ENCODE peak calls at places on chromosomes 13 and 19, in seven cellular contexts. G, P, M, U, Y, T and S are unnamed samples.

GRCh38 chr13:42720116-42720857 is 61.1 kb upstream of the FAM216B start:
- DNase-seq in G (peak), P (peak), M (no peak), U (no peak), Y (peak), T (no peak), S (no peak)

GRCh38 chr19:17522988-17523872 is 11.8 kb downstream of the PGLS start:
- DNase-seq in G (no peak), P (peak), M (no peak), U (peak), Y (no peak), T (no peak), S (no peak)

GRCh38 chr19:21482863-21483276 is 22.5 kb upstream of the ZNF429 start:
- DNase-seq in G (peak), P (peak), M (no peak), U (peak), Y (peak), T (peak), S (no peak)

GRCh38 chr19:15195987-15196682 is 4.7 kb downstream of the NOTCH3 start:
- DNase-seq in G (no peak), P (peak), M (no peak), U (no peak), Y (no peak), T (peak), S (no peak)

GRCh38 chr13:106474906-106475305 is 60.6 kb downstream of the EFNB2 start:
- DNase-seq in G (no peak), P (no peak), M (no peak), U (no peak), Y (no peak), T (no peak), S (no peak)

GRCh38 chr13:112889351-112890290 is 79.4 kb upstream of the MCF2L start:
- DNase-seq in G (no peak), P (no peak), M (no peak), U (peak), Y (no peak), T (no peak), S (no peak)

GRCh38 chr19:48330012-48330681 is 4.8 kb downstream of the EMP3 start:
- DNase-seq in G (no peak), P (peak), M (peak), U (peak), Y (no peak), T (peak), S (peak)

GRCh38 chr19:52600639-52601024 is 30.5 kb downstream of the ZNF701 start:
- DNase-seq in G (no peak), P (peak), M (no peak), U (peak), Y (peak), T (no peak), S (peak)

GRCh38 chr13:34128661-34129060 is 310.7 kb downstream of the RFC3 start:
- DNase-seq in G (no peak), P (no peak), M (no peak), U (no peak), Y (no peak), T (no peak), S (no peak)

GRCh38 chr13:24407844-24408243 is 98.5 kb downstream of the C1QTNF9 start:
- DNase-seq in G (no peak), P (no peak), M (no peak), U (no peak), Y (peak), T (no peak), S (no peak)

GRCh38 chr13:42807866-42808265 is 26.5 kb downstream of the FAM216B start:
- DNase-seq in G (peak), P (no peak), M (no peak), U (no peak), Y (no peak), T (no peak), S (no peak)

GRCh38 chr19:35123573-35123972 is 8.0 kb downstream of the FXYD3 start:
- DNase-seq in G (no peak), P (peak), M (no peak), U (peak), Y (no peak), T (no peak), S (no peak)

GRCh38 chr13:26051231-26052135 is at the start of gene SHISA2:
- DNase-seq in G (peak), P (peak), M (peak), U (peak), Y (peak), T (peak), S (no peak)

GRCh38 chr19:2974342-2974932 is 2.9 kb upstream of the TLE6 start:
- DNase-seq in G (no peak), P (peak), M (no peak), U (peak), Y (peak), T (peak), S (no peak)

GRCh38 chr19:35936738-35937268 is 629 bp downstream of the LRFN3 start:
- DNase-seq in G (no peak), P (no peak), M (no peak), U (no peak), Y (no peak), T (no peak), S (no peak)

GRCh38 chr13:52371736-52372247 is 34.2 kb downstream of the THSD1 start:
- DNase-seq in G (no peak), P (no peak), M (peak), U (no peak), Y (peak), T (peak), S (no peak)

GRCh38 chr19:51644636-51645271 is 1.9 kb downstream of the SIGLEC14 start:
- DNase-seq in G (no peak), P (no peak), M (no peak), U (no peak), Y (no peak), T (no peak), S (no peak)

GRCh38 chr19:54893406-54893805 is 12.5 kb upstream of the NCR1 start:
- DNase-seq in G (no peak), P (no peak), M (no peak), U (no peak), Y (no peak), T (no peak), S (no peak)

GRCh38 chr19:4529924-4530522 is 5.0 kb downstream of the PLIN5 start:
- DNase-seq in G (no peak), P (no peak), M (no peak), U (no peak), Y (no peak), T (no peak), S (no peak)

GRCh38 chr19:49889687-49890348 is 6.9 kb downstream of the IL4I1 start:
- DNase-seq in G (peak), P (peak), M (peak), U (peak), Y (peak), T (peak), S (peak)

GRCh38 chr13:106132216-106132615 is 403.2 kb downstream of the EFNB2 start:
- DNase-seq in G (no peak), P (no peak), M (no peak), U (no peak), Y (no peak), T (no peak), S (no peak)

GRCh38 chr13:32504263-32504662 is 34.3 kb downstream of the N4BP2L2 start:
- DNase-seq in G (no peak), P (no peak), M (no peak), U (no peak), Y (no peak), T (no peak), S (no peak)

GRCh38 chr19:45450042-45450380 is 17.8 kb upstream of the FOSB start:
- DNase-seq in G (no peak), P (peak), M (no peak), U (no peak), Y (no peak), T (no peak), S (no peak)

GRCh38 chr13:73190477-73190876 is 131.7 kb downstream of the KLF5 start:
- DNase-seq in G (no peak), P (no peak), M (no peak), U (no peak), Y (no peak), T (no peak), S (no peak)

GRCh38 chr13:108496364-108497215 is 132.8 kb upstream of the MYO16 start:
- DNase-seq in G (no peak), P (no peak), M (peak), U (no peak), Y (peak), T (peak), S (no peak)

GRCh38 chr19:30862876-30863275 is 486.4 kb downstream of the TSHZ3 start:
- DNase-seq in G (no peak), P (no peak), M (no peak), U (no peak), Y (no peak), T (no peak), S (no peak)

GRCh38 chr19:17618281-17618903 is 62.9 kb downstream of the COLGALT1 start:
- DNase-seq in G (no peak), P (no peak), M (no peak), U (no peak), Y (no peak), T (no peak), S (no peak)

GRCh38 chr13:30898721-30899188 is 7.3 kb upstream of the MEDAG start:
- DNase-seq in G (peak), P (no peak), M (no peak), U (no peak), Y (no peak), T (no peak), S (peak)

GRCh38 chr13:70842062-70842644 is 733.9 kb upstream of the KLHL1 start:
- DNase-seq in G (no peak), P (no peak), M (no peak), U (no peak), Y (no peak), T (no peak), S (no peak)

GRCh38 chr19:42407085-42407815 is 17.2 kb upstream of the CNFN start:
- DNase-seq in G (no peak), P (no peak), M (no peak), U (peak), Y (no peak), T (no peak), S (no peak)

GRCh38 chr13:31011193-31011860 is 78.9 kb downstream of the TEX26 start:
- DNase-seq in G (no peak), P (no peak), M (no peak), U (no peak), Y (peak), T (peak), S (no peak)

GRCh38 chr19:21835810-21836444 is at the start of gene ZNF43:
- DNase-seq in G (peak), P (peak), M (peak), U (peak), Y (peak), T (peak), S (peak)

GRCh38 chr19:17784201-17785008 is 10.5 kb upstream of the B3GNT3 start:
- DNase-seq in G (peak), P (peak), M (peak), U (no peak), Y (peak), T (peak), S (no peak)

GRCh38 chr13:75016225-75016624 is 465.7 kb downstream of the TBC1D4 start:
- DNase-seq in G (peak), P (no peak), M (no peak), U (no peak), Y (no peak), T (no peak), S (no peak)

GRCh38 chr13:44243198-44243852 is 130.3 kb upstream of the SERP2 start:
- DNase-seq in G (peak), P (no peak), M (peak), U (peak), Y (peak), T (peak), S (no peak)

GRCh38 chr19:51200071-51200470 is 24.8 kb upstream of the CD33 start:
- DNase-seq in G (no peak), P (no peak), M (no peak), U (no peak), Y (no peak), T (no peak), S (no peak)

GRCh38 chr19:39677931-39678889 is 22.5 kb downstream of the LGALS16 start:
- DNase-seq in G (peak), P (no peak), M (no peak), U (peak), Y (no peak), T (no peak), S (no peak)

GRCh38 chr19:39679056-39679790 is 23.5 kb downstream of the LGALS16 start:
- DNase-seq in G (no peak), P (no peak), M (no peak), U (peak), Y (no peak), T (no peak), S (no peak)

GRCh38 chr19:39680593-39680992 is 23.7 kb upstream of the LGALS14 start:
- DNase-seq in G (no peak), P (no peak), M (no peak), U (no peak), Y (no peak), T (no peak), S (no peak)

GRCh38 chr19:39681416-39681815 is 22.9 kb upstream of the LGALS14 start:
- DNase-seq in G (no peak), P (no peak), M (no peak), U (no peak), Y (no peak), T (no peak), S (no peak)

GRCh38 chr19:39679791-39680168 is 24.1 kb downstream of the LGALS16 start:
- DNase-seq in G (no peak), P (no peak), M (no peak), U (no peak), Y (no peak), T (no peak), S (no peak)
- H3K27ac ChIP-seq in G (no peak), P (no peak), M (no peak), U (peak), Y (no peak), T (no peak), S (no peak)

GRCh38 chr19:1417145-1417544 is 9.8 kb downstream of the DAZAP1 start:
- DNase-seq in G (no peak), P (no peak), M (no peak), U (peak), Y (no peak), T (no peak), S (no peak)
- H3K27ac ChIP-seq in G (no peak), P (no peak), M (no peak), U (peak), Y (peak), T (no peak), S (peak)

DNA sequence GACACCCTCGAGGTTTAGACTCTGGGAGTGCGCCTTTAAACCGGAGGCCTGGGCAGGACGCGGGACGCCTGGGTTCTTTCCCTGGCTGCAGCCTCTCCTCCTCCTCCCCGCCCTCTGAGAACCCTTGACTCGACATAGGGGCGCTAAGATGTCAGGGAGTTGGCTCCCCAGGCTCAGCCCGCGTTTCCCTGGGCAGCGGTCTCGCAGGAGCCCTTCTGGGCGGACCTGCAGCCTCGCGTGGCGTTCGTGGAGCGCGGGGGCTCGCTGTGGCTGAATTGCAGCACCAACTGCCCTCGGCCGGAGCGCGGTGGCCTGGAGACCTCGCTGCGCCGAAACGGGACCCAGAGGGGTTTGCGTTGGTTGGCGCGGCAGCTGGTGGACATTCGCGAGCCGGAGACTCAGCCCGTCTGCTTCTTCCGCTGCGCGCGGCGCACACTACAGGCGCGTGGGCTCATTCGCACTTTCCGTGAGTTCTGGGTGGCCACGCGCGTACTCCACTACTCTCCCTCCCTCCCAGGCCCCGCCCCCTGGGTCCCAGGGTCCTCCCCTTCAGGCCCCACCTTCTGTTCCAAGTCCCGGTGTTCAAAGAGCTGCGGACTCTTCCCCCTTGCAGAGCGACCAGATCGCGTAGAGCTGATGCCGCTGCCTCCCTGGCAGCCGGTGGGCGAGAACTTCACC is 1.3 kb downstream of the ICAM5 start:
- DNase-seq in G (peak), P (peak), M (no peak), U (peak), Y (peak), T (peak), S (no peak)
- H3K27ac ChIP-seq in G (peak), P (no peak), M (no peak), U (no peak), Y (no peak), T (no peak), S (no peak)

GRCh38 chr19:10113592-10113963 is 2.1 kb downstream of the P2RY11 start:
- DNase-seq in G (no peak), P (no peak), M (no peak), U (peak), Y (no peak), T (no peak), S (no peak)
- H3K27ac ChIP-seq in G (peak), P (no peak), M (no peak), U (no peak), Y (peak), T (no peak), S (no peak)

GRCh38 chr19:32404213-32404938 is 1.2 kb upstream of the DPY19L3 start:
- DNase-seq in G (no peak), P (no peak), M (peak), U (no peak), Y (peak), T (peak), S (no peak)
- H3K27ac ChIP-seq in G (peak), P (peak), M (peak), U (peak), Y (peak), T (peak), S (peak)

GRCh38 chr13:46468570-46468969 is 81.5 kb upstream of the RUBCNL start:
- DNase-seq in G (no peak), P (no peak), M (no peak), U (no peak), Y (no peak), T (no peak), S (no peak)
- H3K27ac ChIP-seq in G (no peak), P (no peak), M (peak), U (no peak), Y (peak), T (no peak), S (no peak)

GRCh38 chr13:36028359-36028758 is 102.8 kb downstream of the DCLK1 start:
- DNase-seq in G (no peak), P (no peak), M (no peak), U (no peak), Y (no peak), T (no peak), S (no peak)

GRCh38 chr13:36031490-36031889 is 99.7 kb downstream of the DCLK1 start:
- DNase-seq in G (no peak), P (no peak), M (no peak), U (no peak), Y (peak), T (no peak), S (no peak)

GRCh38 chr13:36030670-36031331 is 100.4 kb downstream of the DCLK1 start:
- DNase-seq in G (no peak), P (no peak), M (no peak), U (no peak), Y (peak), T (peak), S (no peak)

GRCh38 chr13:36026556-36026955 is 104.6 kb downstream of the DCLK1 start:
- DNase-seq in G (no peak), P (no peak), M (no peak), U (no peak), Y (no peak), T (no peak), S (no peak)

DNA sequence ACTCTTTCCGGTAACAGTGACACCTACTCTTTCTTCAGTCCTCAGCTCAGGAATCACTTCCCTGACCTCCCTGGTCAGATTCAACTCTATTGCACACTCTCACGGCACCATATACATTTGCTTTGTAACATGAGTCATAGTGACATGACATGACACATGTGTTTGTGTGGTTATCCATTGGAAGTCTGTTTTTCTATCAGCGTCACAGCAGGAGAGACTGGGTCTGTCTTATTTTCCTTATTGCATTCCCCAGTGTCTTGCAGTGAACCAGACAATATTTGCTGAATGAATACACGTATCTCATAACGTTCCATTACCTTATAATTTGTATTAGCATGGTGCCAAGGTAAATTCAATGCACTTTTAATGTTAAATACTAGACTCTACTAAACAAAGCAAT is 102.0 kb downstream of the DCLK1 start:
- DNase-seq in G (no peak), P (no peak), M (no peak), U (no peak), Y (no peak), T (no peak), S (no peak)
- H3K27ac ChIP-seq in G (no peak), P (no peak), M (no peak), U (no peak), Y (no peak), T (no peak), S (no peak)

GRCh38 chr19:18794692-18795091 is 3.6 kb upstream of the COMP start:
- DNase-seq in G (no peak), P (no peak), M (no peak), U (no peak), Y (no peak), T (no peak), S (no peak)
- H3K27ac ChIP-seq in G (no peak), P (no peak), M (no peak), U (no peak), Y (no peak), T (no peak), S (no peak)

DNA sequence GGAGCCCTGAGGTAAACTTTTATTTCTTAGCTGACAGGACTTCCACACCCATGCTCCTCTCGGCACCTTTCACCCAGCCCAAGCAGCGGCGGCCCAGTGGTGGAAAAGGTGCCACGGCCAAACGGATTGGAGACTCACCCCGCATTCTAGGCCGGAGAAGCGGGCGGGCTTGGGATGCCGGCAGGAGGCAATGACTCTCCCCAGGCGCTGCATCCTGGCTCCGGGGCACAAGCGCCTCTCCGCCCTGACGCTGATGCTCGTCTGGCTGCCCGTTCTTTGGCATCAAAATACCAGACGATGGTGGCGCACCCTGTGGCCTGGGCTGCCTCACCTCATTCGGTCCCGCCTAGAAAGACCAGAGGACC is 6.7 kb upstream of the ZNF606 start:
- DNase-seq in G (no peak), P (no peak), M (no peak), U (no peak), Y (no peak), T (no peak), S (no peak)
- H3K27ac ChIP-seq in G (no peak), P (no peak), M (no peak), U (no peak), Y (no peak), T (no peak), S (peak)